ENCODE peak calls at places on chromosomes 1 and 21, in six cellular contexts. K is choroid plexus epithelial cell, A is epithelial cell of proximal tubule, M is tibial nerve, W is left ventricle myocardium inferior, P is MCF 10A. N is an unnamed sample.

GRCh38 chr1:235077571-235078479 is 50.8 kb downstream of the TOMM20 start:
- DNase-seq in K (no peak), A (no peak), M (no peak), W (no peak), P (no peak), N (peak)

GRCh38 chr1:89873757-89874156 is 52.9 kb downstream of the LRRC8D start:
- DNase-seq in K (peak), A (no peak), M (no peak), W (no peak), P (no peak), N (peak)

GRCh38 chr1:218585565-218586184 is 240.5 kb downstream of the TGFB2 start:
- DNase-seq in K (peak), A (no peak), M (no peak), W (no peak), P (peak), N (no peak)

GRCh38 chr1:235954306-235955283 is 87.9 kb upstream of the LYST start:
- DNase-seq in K (no peak), A (no peak), M (no peak), W (peak), P (no peak), N (no peak)

GRCh38 chr1:167000546-167000945 is 11.5 kb downstream of the MAEL start:
- DNase-seq in K (no peak), A (peak), M (no peak), W (no peak), P (no peak), N (no peak)

GRCh38 chr1:214349781-214350180 is 68.8 kb downstream of the SMYD2 start:
- DNase-seq in K (peak), A (no peak), M (no peak), W (no peak), P (no peak), N (no peak)

GRCh38 chr1:92543131-92544055 is 56.7 kb upstream of the GFI1 start:
- DNase-seq in K (no peak), A (no peak), M (no peak), W (no peak), P (no peak), N (no peak)

GRCh38 chr1:177302365-177303044 is 131.7 kb downstream of the BRINP2 start:
- DNase-seq in K (no peak), A (peak), M (no peak), W (peak), P (no peak), N (no peak)

GRCh38 chr1:175072131-175072941 is 4.7 kb downstream of the TNN start:
- DNase-seq in K (peak), A (no peak), M (no peak), W (peak), P (peak), N (no peak)

GRCh38 chr1:53401815-53402745 is 57.1 kb upstream of the DMRTB1 start:
- DNase-seq in K (no peak), A (no peak), M (no peak), W (no peak), P (no peak), N (no peak)

GRCh38 chr1:64004451-64004850 is 199.0 kb upstream of the UBE2U start:
- DNase-seq in K (no peak), A (no peak), M (no peak), W (no peak), P (no peak), N (no peak)

GRCh38 chr1:85628791-85629531 is 48.4 kb downstream of the CCN1 start:
- DNase-seq in K (peak), A (no peak), M (no peak), W (peak), P (peak), N (peak)

GRCh38 chr1:240667351-240667750 is 55.4 kb upstream of the GREM2 start:
- DNase-seq in K (no peak), A (no peak), M (no peak), W (no peak), P (no peak), N (no peak)

GRCh38 chr21:16587141-16587570 is 857.4 kb downstream of the USP25 start:
- DNase-seq in K (peak), A (peak), M (peak), W (peak), P (peak), N (peak)

GRCh38 chr1:221439008-221439733 is 302.7 kb downstream of the DUSP10 start:
- DNase-seq in K (peak), A (peak), M (no peak), W (no peak), P (peak), N (peak)

GRCh38 chr1:162391790-162392563 is 10.4 kb downstream of the C1orf226 start:
- DNase-seq in K (peak), A (no peak), M (no peak), W (no peak), P (peak), N (peak)

GRCh38 chr1:31753623-31754349 is 10.4 kb downstream of the ADGRB2 start:
- DNase-seq in K (peak), A (no peak), M (peak), W (peak), P (peak), N (no peak)

GRCh38 chr1:240138867-240139266 is 47.2 kb downstream of the FMN2 start:
- DNase-seq in K (no peak), A (no peak), M (no peak), W (no peak), P (no peak), N (no peak)

GRCh38 chr1:160358073-160358472 is 8.8 kb upstream of the NHLH1 start:
- DNase-seq in K (no peak), A (no peak), M (no peak), W (no peak), P (no peak), N (no peak)

GRCh38 chr1:10032287-10032589 is 520 bp upstream of the UBE4B start:
- DNase-seq in K (no peak), A (no peak), M (no peak), W (no peak), P (no peak), N (no peak)

GRCh38 chr1:10032590-10033358 is at the start of gene UBE4B:
- DNase-seq in K (peak), A (no peak), M (peak), W (peak), P (peak), N (peak)

GRCh38 chr1:10031461-10031860 is 1.3 kb upstream of the UBE4B start:
- DNase-seq in K (peak), A (no peak), M (no peak), W (no peak), P (no peak), N (peak)

GRCh38 chr1:10033359-10033845 is 644 bp downstream of the UBE4B start:
- DNase-seq in K (peak), A (no peak), M (no peak), W (no peak), P (peak), N (no peak)
- TF ChIP-seq CTCF in K (no peak), A (peak), M (no peak), W (no peak), P (no peak), N (no peak)

GRCh38 chr1:158798531-158798930 is 17.5 kb upstream of the OR6N2 start:
- DNase-seq in K (peak), A (no peak), M (no peak), W (no peak), P (no peak), N (no peak)
- TF ChIP-seq CTCF in K (peak), A (peak), M (no peak), W (no peak), P (peak), N (no peak)

DNA sequence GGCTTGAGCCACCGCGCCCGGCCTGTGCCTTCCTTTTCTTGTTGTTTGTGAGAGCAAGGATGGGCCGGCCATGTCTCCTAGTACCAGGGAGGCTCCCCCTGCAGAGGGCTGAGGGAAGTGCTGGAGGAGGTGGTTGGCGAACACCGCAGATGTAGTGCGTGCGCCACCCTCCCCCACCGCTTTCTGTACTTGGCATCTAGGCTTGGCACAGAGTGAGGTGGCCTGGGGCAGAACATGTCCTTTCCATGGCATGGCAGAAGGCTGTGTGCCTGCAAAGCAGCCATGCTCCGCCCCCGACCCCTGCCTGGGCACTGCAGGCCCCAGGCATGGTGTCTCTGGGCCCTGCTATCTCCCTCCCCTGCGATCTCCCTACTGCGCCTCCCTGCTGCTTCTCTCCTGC is 30.7 kb downstream of the ALPL start:
- DNase-seq in K (peak), A (no peak), M (no peak), W (peak), P (peak), N (no peak)
- TF ChIP-seq CTCF in K (peak), A (peak), M (no peak), W (peak), P (no peak), N (peak)

GRCh38 chr21:37405629-37406028 is 39.1 kb downstream of the DYRK1A start:
- DNase-seq in K (no peak), A (no peak), M (no peak), W (no peak), P (no peak), N (no peak)
- TF ChIP-seq CTCF in K (no peak), A (no peak), M (no peak), W (no peak), P (no peak), N (no peak)

GRCh38 chr1:153677718-153678518 is 570 bp upstream of the NPR1 start:
- DNase-seq in K (peak), A (no peak), M (peak), W (peak), P (peak), N (peak)

GRCh38 chr1:153680120-153680403 is 1.6 kb downstream of the NPR1 start:
- DNase-seq in K (no peak), A (no peak), M (no peak), W (no peak), P (no peak), N (peak)

GRCh38 chr1:153678519-153679336 is at the start of gene NPR1:
- DNase-seq in K (peak), A (no peak), M (peak), W (peak), P (no peak), N (peak)

GRCh38 chr1:153682730-153683129 is 4.2 kb downstream of the NPR1 start:
- DNase-seq in K (no peak), A (no peak), M (no peak), W (no peak), P (no peak), N (no peak)

DNA sequence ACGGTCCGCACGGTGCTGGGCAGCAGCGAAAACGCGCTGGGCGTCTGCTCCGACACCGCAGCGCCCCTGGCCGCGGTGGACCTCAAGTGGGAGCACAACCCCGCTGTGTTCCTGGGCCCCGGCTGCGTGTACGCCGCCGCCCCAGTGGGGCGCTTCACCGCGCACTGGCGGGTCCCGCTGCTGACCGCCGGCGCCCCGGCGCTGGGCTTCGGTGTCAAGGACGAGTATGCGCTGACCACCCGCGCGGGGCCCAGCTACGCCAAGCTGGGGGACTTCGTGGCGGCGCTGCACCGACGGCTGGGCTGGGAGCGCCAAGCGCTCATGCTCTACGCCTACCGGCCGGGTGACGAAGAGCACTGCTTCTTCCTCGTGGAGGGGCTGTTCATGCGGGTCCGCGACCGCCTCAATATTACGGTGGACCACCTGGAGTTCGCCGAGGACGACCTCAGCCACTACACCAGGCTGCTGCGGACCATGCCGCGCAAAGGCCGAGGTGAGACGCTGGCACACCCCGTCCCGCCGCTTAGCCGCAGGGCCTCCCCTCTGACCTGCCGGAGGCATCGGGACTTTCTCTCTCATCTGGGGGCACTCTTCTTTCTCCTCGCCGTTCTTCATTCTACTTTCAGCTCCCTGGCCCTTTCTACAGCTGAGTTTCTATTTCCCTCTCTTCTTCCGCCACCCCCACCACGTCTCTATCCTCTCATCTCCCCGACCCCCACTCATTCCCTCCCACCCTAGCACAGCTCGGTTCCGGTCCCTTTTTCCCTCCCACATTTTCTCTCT is 1.0 kb downstream of the NPR1 start:
- DNase-seq in K (no peak), A (no peak), M (no peak), W (peak), P (no peak), N (peak)
- TF ChIP-seq CTCF in K (no peak), A (peak), M (no peak), W (no peak), P (no peak), N (no peak)

GRCh38 chr21:44299458-44300261 is at the start of gene PFKL:
- DNase-seq in K (peak), A (no peak), M (peak), W (peak), P (peak), N (peak)
- TF ChIP-seq CTCF in K (no peak), A (no peak), M (no peak), W (no peak), P (no peak), N (no peak)

GRCh38 chr1:230639714-230640209 is 2.5 kb upstream of the COG2 start:
- DNase-seq in K (no peak), A (no peak), M (no peak), W (no peak), P (no peak), N (no peak)
- TF ChIP-seq CTCF in K (no peak), A (no peak), M (no peak), W (no peak), P (no peak), N (no peak)

GRCh38 chr1:50424940-50425375 is 1.7 kb upstream of the DMRTA2 start:
- DNase-seq in K (no peak), A (no peak), M (no peak), W (no peak), P (no peak), N (peak)
- TF ChIP-seq CTCF in K (no peak), A (no peak), M (no peak), W (no peak), P (no peak), N (no peak)

GRCh38 chr21:18369115-18369514 is 34.5 kb downstream of the TMPRSS15 start:
- DNase-seq in K (peak), A (no peak), M (no peak), W (no peak), P (peak), N (no peak)
- TF ChIP-seq CTCF in K (peak), A (peak), M (no peak), W (peak), P (peak), N (no peak)

GRCh38 chr1:224719716-224720115 is 103.6 kb downstream of the CNIH3 start:
- DNase-seq in K (no peak), A (no peak), M (no peak), W (no peak), P (no peak), N (no peak)

GRCh38 chr1:224721000-224721399 is 104.9 kb downstream of the CNIH3 start:
- DNase-seq in K (no peak), A (no peak), M (no peak), W (no peak), P (no peak), N (no peak)

GRCh38 chr1:224718470-224719053 is 102.4 kb downstream of the CNIH3 start:
- DNase-seq in K (no peak), A (no peak), M (no peak), W (no peak), P (no peak), N (no peak)

GRCh38 chr1:224722838-224723237 is 106.7 kb downstream of the CNIH3 start:
- DNase-seq in K (no peak), A (no peak), M (no peak), W (no peak), P (no peak), N (no peak)

DNA sequence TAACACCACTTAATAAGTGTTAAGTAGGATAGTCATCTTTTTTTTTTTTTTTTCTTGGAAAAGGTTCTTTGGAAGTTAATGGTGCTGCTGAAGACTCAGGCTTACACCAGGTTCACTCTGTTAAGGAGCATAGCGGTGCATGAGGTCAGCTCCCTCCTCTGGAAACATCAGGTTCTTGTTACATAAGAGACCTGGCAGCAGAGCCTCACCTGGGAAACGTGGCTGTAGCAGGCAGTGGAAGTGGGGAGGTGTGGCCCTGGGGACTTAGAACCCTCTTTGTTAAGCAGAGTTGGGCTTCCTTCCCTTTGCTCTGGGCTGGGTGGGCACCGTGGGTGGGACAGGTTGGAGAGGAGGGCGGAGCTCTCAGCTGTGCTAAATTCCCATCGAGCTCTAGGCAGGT is 104.1 kb downstream of the CNIH3 start:
- DNase-seq in K (no peak), A (no peak), M (no peak), W (no peak), P (no peak), N (no peak)
- TF ChIP-seq CTCF in K (no peak), A (no peak), M (no peak), W (no peak), P (no peak), N (no peak)